ENCODE peak calls at places on chromosomes 4 and X, in four cellular contexts. E, Q, Z and R are unnamed samples.

GRCh38 chr4:11446156-11446811 is 17.6 kb upstream of the HS3ST1 start:
- DNase-seq in E (peak), Q (no peak), Z (no peak), R (peak)

GRCh38 chr4:137274404-137274803 is 257.9 kb downstream of the PCDH18 start:
- DNase-seq in E (peak), Q (no peak), Z (no peak), R (no peak)

GRCh38 chrX:67545772-67546495 is 2.1 kb downstream of the AR start:
- DNase-seq in E (no peak), Q (no peak), Z (peak), R (no peak)

GRCh38 chr4:23966720-23967119 is 76.9 kb upstream of the PPARGC1A start:
- DNase-seq in E (no peak), Q (no peak), Z (peak), R (no peak)

GRCh38 chr4:15706646-15707362 is 3.9 kb downstream of the BST1 start:
- DNase-seq in E (peak), Q (no peak), Z (no peak), R (no peak)

GRCh38 chr4:148444296-148445070 is 2.3 kb upstream of the NR3C2 start:
- DNase-seq in E (no peak), Q (no peak), Z (peak), R (peak)

GRCh38 chr4:40934671-40935070 is 184.9 kb downstream of the NSUN7 start:
- DNase-seq in E (no peak), Q (peak), Z (no peak), R (no peak)

GRCh38 chr4:88843067-88843723 is 145.6 kb upstream of the NAP1L5 start:
- DNase-seq in E (peak), Q (no peak), Z (no peak), R (no peak)

GRCh38 chr4:110508827-110509446 is 33.0 kb downstream of the ENPEP start:
- DNase-seq in E (peak), Q (no peak), Z (no peak), R (peak)

GRCh38 chrX:129091097-129091496 is 432.2 kb downstream of the SMARCA1 start:
- DNase-seq in E (no peak), Q (peak), Z (peak), R (no peak)

GRCh38 chr4:165872443-165873297 is at the start of gene TLL1:
- DNase-seq in E (no peak), Q (no peak), Z (peak), R (peak)

GRCh38 chr4:48780867-48781219 is 764 bp upstream of the FRYL start:
- DNase-seq in E (peak), Q (no peak), Z (no peak), R (no peak)

GRCh38 chr4:114040319-114041116 is 61.1 kb upstream of the ARSJ start:
- DNase-seq in E (peak), Q (no peak), Z (no peak), R (no peak)

GRCh38 chr4:139645458-139645857 is 20.2 kb upstream of the MGST2 start:
- DNase-seq in E (no peak), Q (no peak), Z (no peak), R (peak)

GRCh38 chr4:152079543-152080293 is 318.9 kb upstream of the GATB start:
- DNase-seq in E (no peak), Q (no peak), Z (no peak), R (no peak)

GRCh38 chr4:78225236-78225635 is 168.1 kb downstream of the FRAS1 start:
- DNase-seq in E (no peak), Q (no peak), Z (no peak), R (no peak)

GRCh38 chr4:93764647-93765246 is 63.8 kb upstream of the ATOH1 start:
- DNase-seq in E (peak), Q (no peak), Z (no peak), R (peak)

GRCh38 chr4:26496207-26496783 is 6.0 kb upstream of the CCKAR start:
- DNase-seq in E (no peak), Q (no peak), Z (no peak), R (no peak)

GRCh38 chrX:48595929-48596328 is 1.4 kb upstream of the WDR13 start:
- DNase-seq in E (no peak), Q (no peak), Z (no peak), R (no peak)

GRCh38 chr4:48792348-48793006 is 12.4 kb upstream of the FRYL start:
- DNase-seq in E (no peak), Q (no peak), Z (no peak), R (no peak)

GRCh38 chrX:98607739-98608138 is 1724.0 kb downstream of the RPA4 start:
- DNase-seq in E (no peak), Q (no peak), Z (peak), R (no peak)

GRCh38 chrX:14448406-14448805 is 80.9 kb upstream of the GLRA2 start:
- DNase-seq in E (no peak), Q (no peak), Z (no peak), R (no peak)
- H3K27ac ChIP-seq in E (no peak), Q (no peak), Z (no peak), R (no peak)

DNA sequence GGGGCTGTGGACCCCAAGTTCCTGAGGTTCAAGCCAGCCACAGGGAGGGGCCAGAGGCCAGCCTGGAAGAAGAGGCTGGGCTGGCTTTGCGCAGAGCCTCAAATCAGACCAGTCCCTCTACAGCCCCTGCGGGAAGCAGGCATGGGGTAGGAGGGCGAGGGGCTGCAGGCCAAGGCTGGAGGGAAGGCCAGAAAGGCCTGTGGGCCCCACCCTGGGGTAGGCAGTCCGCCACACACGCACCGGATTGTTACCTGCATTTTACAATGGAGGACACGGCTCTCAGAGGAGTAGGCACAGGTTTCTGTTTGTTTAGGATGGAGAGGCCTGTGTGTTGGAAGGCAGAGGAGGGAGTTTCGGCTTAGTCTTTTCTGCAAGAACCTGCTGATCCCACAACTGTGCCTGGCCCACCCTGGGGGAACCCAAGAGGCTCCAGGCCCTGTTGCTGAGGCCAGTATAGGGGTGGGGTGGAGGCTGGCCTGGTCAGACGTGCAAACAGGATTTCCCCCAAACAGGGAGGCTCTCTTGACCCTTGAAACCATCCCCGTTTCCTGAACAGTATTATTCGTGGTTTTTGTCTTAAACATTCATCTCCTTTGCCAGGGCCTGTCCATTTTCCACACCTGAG is 659 bp upstream of the SLC49A3 start:
- DNase-seq in E (no peak), Q (no peak), Z (no peak), R (no peak)
- H2BK120ac ChIP-seq in E (no peak), Q (no peak), Z (no peak), R (peak)

GRCh38 chr4:10093273-10093621 is 23.4 kb downstream of the WDR1 start:
- DNase-seq in E (no peak), Q (no peak), Z (no peak), R (no peak)
- H3K27ac ChIP-seq in E (peak), Q (no peak), Z (no peak), R (peak)

GRCh38 chrX:154020500-154021115 is 906 bp upstream of the IRAK1 start:
- DNase-seq in E (no peak), Q (no peak), Z (no peak), R (peak)

GRCh38 chrX:154018518-154019060 is 1.1 kb downstream of the IRAK1 start:
- DNase-seq in E (no peak), Q (no peak), Z (no peak), R (no peak)

GRCh38 chrX:154017766-154018517 is 1.8 kb downstream of the IRAK1 start:
- DNase-seq in E (no peak), Q (no peak), Z (no peak), R (no peak)

GRCh38 chrX:154019633-154020499 is at the start of gene IRAK1:
- DNase-seq in E (peak), Q (no peak), Z (no peak), R (peak)

DNA sequence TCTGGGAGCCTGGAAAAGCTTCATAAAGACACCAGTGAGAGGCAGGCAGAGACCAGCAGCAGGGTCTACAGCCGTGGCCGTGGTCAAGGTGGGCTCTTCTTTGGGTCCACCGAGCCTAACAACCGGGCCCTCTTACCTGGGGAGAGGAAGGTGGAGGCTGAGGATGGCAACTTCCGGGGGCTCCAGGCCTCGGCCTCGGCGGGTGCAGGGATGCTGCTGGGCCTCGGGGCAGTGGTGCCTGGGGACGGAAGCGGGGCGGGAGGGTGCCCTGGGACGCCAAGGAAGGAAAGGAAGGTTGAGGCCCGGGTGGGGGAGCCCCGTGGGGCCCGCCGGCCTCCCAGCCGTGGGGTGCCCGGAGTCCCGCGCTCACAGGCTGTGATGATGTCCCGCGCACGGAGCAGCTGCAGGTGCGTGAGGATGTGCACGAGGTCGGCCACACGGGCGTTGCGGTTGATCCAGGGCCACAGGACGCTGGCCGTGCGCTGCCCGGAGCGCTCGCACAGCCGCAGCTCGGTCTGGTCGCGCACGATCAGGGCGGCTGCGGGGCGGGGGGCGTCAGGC is 561 bp downstream of the IRAK1 start:
- DNase-seq in E (no peak), Q (no peak), Z (no peak), R (no peak)
- H2BK120ac ChIP-seq in E (peak), Q (no peak), Z (no peak), R (peak)

GRCh38 chr4:123017078-123017477 is 94.7 kb upstream of the NUDT6 start:
- DNase-seq in E (no peak), Q (no peak), Z (no peak), R (no peak)

GRCh38 chr4:123020285-123020684 is 97.9 kb upstream of the NUDT6 start:
- DNase-seq in E (no peak), Q (no peak), Z (no peak), R (no peak)

GRCh38 chr4:123014038-123014437 is 91.6 kb upstream of the NUDT6 start:
- DNase-seq in E (no peak), Q (no peak), Z (no peak), R (no peak)

GRCh38 chr4:123017636-123018390 is 95.4 kb upstream of the NUDT6 start:
- DNase-seq in E (peak), Q (no peak), Z (no peak), R (no peak)

DNA sequence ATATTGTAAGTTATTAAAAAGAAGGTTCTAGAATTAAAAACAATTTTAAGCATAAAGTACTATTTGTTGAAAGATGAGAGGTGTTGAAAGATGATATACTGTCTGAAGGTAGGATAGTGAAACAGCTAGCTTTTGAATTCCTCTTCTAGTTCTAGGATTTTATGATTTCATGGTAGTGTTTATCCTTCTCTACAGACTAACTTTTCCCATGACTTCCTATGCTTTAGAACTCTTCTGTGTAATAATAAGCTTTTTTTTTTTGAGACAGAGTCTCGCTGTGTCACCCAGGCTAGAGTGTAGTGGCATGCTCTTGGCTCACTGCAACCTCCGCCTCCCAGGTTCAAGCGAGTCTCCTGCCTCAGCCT is 96.0 kb upstream of the NUDT6 start:
- DNase-seq in E (no peak), Q (no peak), Z (no peak), R (no peak)
- H3K27ac ChIP-seq in E (peak), Q (no peak), Z (no peak), R (no peak)